ENCODE peak calls at places on chromosomes 6 and 20, in four cellular contexts. S is K562, T is GM12891, V is GM12878. N is an unnamed sample.

GRCh38 chr20:25397827-25398226 is 7.2 kb upstream of the ABHD12 start:
- DNase-seq in S (no peak), T (no peak), V (no peak), N (no peak)

GRCh38 chr20:4972506-4973251 is 28.6 kb downstream of the SLC23A2 start:
- DNase-seq in S (no peak), T (no peak), V (no peak), N (no peak)

GRCh38 chr6:19153270-19153980 is 683.7 kb upstream of the ID4 start:
- DNase-seq in S (no peak), T (no peak), V (no peak), N (no peak)

GRCh38 chr6:158175111-158175510 is 7.0 kb downstream of the GTF2H5 start:
- DNase-seq in S (no peak), T (no peak), V (no peak), N (no peak)

GRCh38 chr6:9795880-9796279 is 619.0 kb downstream of the TFAP2A start:
- DNase-seq in S (no peak), T (no peak), V (no peak), N (no peak)

GRCh38 chr20:34249291-34249690 is 8.1 kb downstream of the ASIP start:
- DNase-seq in S (no peak), T (no peak), V (peak), N (peak)

GRCh38 chr6:169332250-169332649 is 78.6 kb upstream of the THBS2 start:
- DNase-seq in S (no peak), T (no peak), V (no peak), N (no peak)

GRCh38 chr20:23918896-23919295 is 39.3 kb upstream of the CST5 start:
- DNase-seq in S (no peak), T (no peak), V (no peak), N (no peak)

GRCh38 chr20:18694071-18694470 is 106.2 kb downstream of the DTD1 start:
- DNase-seq in S (no peak), T (no peak), V (no peak), N (no peak)

GRCh38 chr6:44264154-44265002 is 973 bp downstream of the NFKBIE start:
- DNase-seq in S (no peak), T (no peak), V (no peak), N (peak)

GRCh38 chr6:7196019-7196402 is 88.2 kb downstream of the RREB1 start:
- DNase-seq in S (peak), T (no peak), V (no peak), N (no peak)

GRCh38 chr6:148611213-148611612 is 135.6 kb upstream of the UST start:
- DNase-seq in S (no peak), T (no peak), V (no peak), N (no peak)

GRCh38 chr6:130708338-130708737 is 118.9 kb upstream of the SMLR1 start:
- DNase-seq in S (no peak), T (no peak), V (no peak), N (no peak)

GRCh38 chr6:66849843-66850242 is 1142.8 kb upstream of the EYS start:
- DNase-seq in S (no peak), T (no peak), V (no peak), N (no peak)

GRCh38 chr20:47232518-47232917 is 124.0 kb downstream of the ZMYND8 start:
- DNase-seq in S (no peak), T (no peak), V (no peak), N (no peak)

GRCh38 chr6:119890470-119890869 is 540.9 kb upstream of the MAN1A1 start:
- DNase-seq in S (no peak), T (no peak), V (no peak), N (no peak)

GRCh38 chr20:3685341-3685740 is 3.5 kb upstream of the ADAM33 start:
- DNase-seq in S (no peak), T (no peak), V (no peak), N (no peak)

GRCh38 chr20:2314759-2315439 is 19.1 kb downstream of the TGM3 start:
- DNase-seq in S (peak), T (no peak), V (no peak), N (peak)

GRCh38 chr6:102553214-102553613 is 1159.7 kb downstream of the GRIK2 start:
- DNase-seq in S (no peak), T (no peak), V (no peak), N (no peak)

GRCh38 chr6:109458774-109459531 is 3.4 kb upstream of the MICAL1 start:
- DNase-seq in S (no peak), T (no peak), V (peak), N (peak)

GRCh38 chr20:14470977-14471642 is 133.7 kb upstream of the FLRT3 start:
- DNase-seq in S (no peak), T (no peak), V (no peak), N (no peak)

GRCh38 chr6:13300649-13301590 is 27.4 kb downstream of the TBC1D7 start:
- DNase-seq in S (no peak), T (no peak), V (no peak), N (no peak)

GRCh38 chr6:27582928-27583725 is 110.2 kb upstream of the ZNF184 start:
- DNase-seq in S (peak), T (no peak), V (no peak), N (peak)

GRCh38 chr6:25623874-25624273 is 28.1 kb upstream of the SCGN start:
- DNase-seq in S (no peak), T (no peak), V (no peak), N (no peak)

GRCh38 chr6:125255201-125255600 is 46.6 kb downstream of the HDDC2 start:
- DNase-seq in S (no peak), T (no peak), V (no peak), N (no peak)

GRCh38 chr6:18309046-18309445 is 44.7 kb upstream of the DEK start:
- DNase-seq in S (no peak), T (no peak), V (no peak), N (no peak)

GRCh38 chr6:151539506-151540268 is 45.9 kb downstream of the CCDC170 start:
- DNase-seq in S (no peak), T (no peak), V (no peak), N (no peak)

GRCh38 chr6:156379946-156380707 is 397.1 kb upstream of the ARID1B start:
- DNase-seq in S (no peak), T (no peak), V (no peak), N (no peak)

GRCh38 chr6:170190046-170190445 is 100.8 kb downstream of the DLL1 start:
- DNase-seq in S (no peak), T (no peak), V (no peak), N (no peak)

GRCh38 chr6:32460528-32460927 is 20.8 kb downstream of the HLA-DRA start:
- DNase-seq in S (no peak), T (no peak), V (no peak), N (no peak)

GRCh38 chr6:11296449-11297375 is 64.2 kb upstream of the NEDD9 start:
- DNase-seq in S (no peak), T (no peak), V (no peak), N (no peak)

GRCh38 chr6:102197211-102197610 is 803.7 kb downstream of the GRIK2 start:
- DNase-seq in S (no peak), T (no peak), V (no peak), N (no peak)

GRCh38 chr6:20629509-20629908 is 95.3 kb downstream of the CDKAL1 start:
- DNase-seq in S (no peak), T (no peak), V (no peak), N (no peak)

GRCh38 chr6:143164565-143165105 is 103.9 kb downstream of the AIG1 start:
- DNase-seq in S (no peak), T (no peak), V (no peak), N (no peak)

GRCh38 chr6:138765896-138766487 is 7.6 kb upstream of the CCDC28A start:
- DNase-seq in S (peak), T (no peak), V (no peak), N (no peak)

GRCh38 chr6:39137235-39137634 is 22.2 kb upstream of the SAYSD1 start:
- DNase-seq in S (peak), T (no peak), V (no peak), N (no peak)

GRCh38 chr20:43460172-43460829 is 2.6 kb downstream of the SRSF6 start:
- DNase-seq in S (no peak), T (no peak), V (no peak), N (no peak)

DNA sequence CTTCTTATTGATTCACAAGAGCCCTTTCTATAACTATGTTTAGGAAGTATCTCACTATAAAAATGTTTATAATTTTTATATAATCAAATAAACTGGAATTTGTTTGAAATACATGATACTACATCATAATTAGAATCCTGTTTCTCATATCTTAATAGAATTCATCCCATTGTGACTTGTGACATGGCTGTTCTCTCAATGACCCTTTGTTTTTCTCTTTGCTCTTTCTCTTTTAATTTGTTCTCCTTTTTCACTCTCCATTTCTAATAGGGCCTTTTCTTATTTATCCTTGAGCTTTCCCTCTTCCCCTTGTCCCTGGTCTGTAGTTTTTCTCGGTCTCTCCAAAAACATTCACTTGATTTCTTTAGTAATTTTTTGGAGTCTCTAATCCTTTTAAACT is 111.3 kb downstream of the ADGRB3 start:
- DNase-seq in S (no peak), T (no peak), V (no peak), N (no peak)
- TF ChIP-seq SPI1 in S (no peak), T (no peak), V (no peak), N (no peak)

DNA sequence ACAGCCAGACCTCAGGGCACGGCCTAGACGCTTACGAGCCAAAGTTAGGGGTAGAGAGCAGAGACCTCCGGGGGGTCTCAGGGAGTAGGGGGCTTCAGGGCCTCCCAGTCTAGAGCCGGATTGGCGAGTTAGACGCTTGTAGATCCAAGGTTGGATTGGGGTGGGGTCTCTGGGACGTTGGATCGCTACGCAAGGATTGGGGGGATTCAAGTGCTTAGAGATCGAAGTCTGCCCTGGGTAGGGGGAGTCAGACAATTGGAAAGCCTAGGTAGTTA is 402 bp downstream of the STX16 start:
- DNase-seq in S (no peak), T (no peak), V (no peak), N (no peak)
- TF ChIP-seq POLR2AphosphoS5 in S (no peak), T (no peak), V (peak), N (no peak)

GRCh38 chr6:105994522-105995402 is 91.4 kb upstream of the PRDM1 start:
- DNase-seq in S (no peak), T (no peak), V (no peak), N (peak)
- TF ChIP-seq SPI1 in S (no peak), T (no peak), V (peak), N (peak)

DNA sequence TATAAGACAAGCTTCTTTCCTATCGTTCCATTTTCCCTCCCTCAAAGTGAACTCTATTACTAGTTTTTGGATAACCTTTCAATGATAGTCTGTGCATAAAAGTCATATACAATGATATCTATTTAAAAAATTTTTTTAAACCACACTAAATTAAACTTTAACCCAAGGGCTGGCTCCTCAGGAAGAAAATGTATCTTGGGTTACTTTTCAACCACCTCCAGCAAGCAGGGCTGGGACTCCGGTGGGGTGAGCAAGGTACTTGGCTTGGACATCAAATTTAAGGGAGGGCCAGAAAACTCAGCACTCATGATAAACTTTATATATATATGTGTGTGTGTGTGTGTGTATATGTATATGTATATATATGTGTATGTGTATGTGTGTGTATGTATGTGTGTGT is 13.9 kb upstream of the PPP1R3G start:
- DNase-seq in S (no peak), T (no peak), V (no peak), N (no peak)
- TF ChIP-seq POLR2AphosphoS5 in S (no peak), T (no peak), V (no peak), N (no peak)

GRCh38 chr20:37271421-37271768 is 9.8 kb upstream of the GHRH start:
- DNase-seq in S (no peak), T (no peak), V (no peak), N (no peak)

GRCh38 chr20:37266940-37267683 is 5.5 kb upstream of the GHRH start:
- DNase-seq in S (no peak), T (no peak), V (no peak), N (no peak)

GRCh38 chr20:37273988-37274387 is 12.4 kb upstream of the GHRH start:
- DNase-seq in S (no peak), T (no peak), V (no peak), N (no peak)

GRCh38 chr20:37267684-37268313 is 6.2 kb upstream of the GHRH start:
- DNase-seq in S (no peak), T (no peak), V (no peak), N (no peak)

GRCh38 chr20:37270586-37271420 is 9.2 kb upstream of the GHRH start:
- DNase-seq in S (no peak), T (peak), V (peak), N (peak)
- TF ChIP-seq SPI1 in S (peak), T (peak), V (peak), N (peak)

DNA sequence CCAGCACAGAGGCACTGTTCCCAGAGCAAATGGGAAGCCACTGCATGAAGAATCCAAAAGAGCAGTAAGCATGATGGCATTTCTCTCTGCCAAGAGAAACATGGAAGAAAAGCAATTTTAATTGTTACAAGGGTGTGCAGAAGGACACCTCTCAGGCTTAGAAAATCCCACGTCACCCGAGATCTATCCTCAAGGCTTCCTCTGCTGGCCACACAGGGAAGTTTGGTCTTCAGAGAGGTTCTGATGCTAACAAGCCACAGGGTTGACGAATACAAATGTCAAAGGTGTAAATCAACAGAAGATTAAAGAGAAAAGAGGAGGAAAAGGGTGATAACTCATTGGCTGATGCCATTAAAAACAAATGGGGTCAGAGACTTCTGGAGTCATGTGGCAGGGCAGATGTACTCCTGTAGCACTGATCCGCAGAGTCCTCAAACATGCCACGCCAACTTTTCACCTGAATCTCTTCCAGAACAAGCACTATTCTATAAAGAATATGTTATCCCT is 33.6 kb upstream of the SPDEF start:
- DNase-seq in S (no peak), T (no peak), V (no peak), N (no peak)
- TF ChIP-seq POLR2AphosphoS5 in S (no peak), T (no peak), V (no peak), N (no peak)

GRCh38 chr6:22643780-22644179 is 74.4 kb downstream of the HDGFL1 start:
- DNase-seq in S (no peak), T (no peak), V (no peak), N (no peak)

GRCh38 chr6:22637781-22638180 is 68.4 kb downstream of the HDGFL1 start:
- DNase-seq in S (no peak), T (no peak), V (no peak), N (no peak)

GRCh38 chr6:22647671-22648070 is 78.3 kb downstream of the HDGFL1 start:
- DNase-seq in S (no peak), T (no peak), V (no peak), N (no peak)

GRCh38 chr6:22636450-22636849 is 67.1 kb downstream of the HDGFL1 start:
- DNase-seq in S (no peak), T (no peak), V (no peak), N (no peak)

DNA sequence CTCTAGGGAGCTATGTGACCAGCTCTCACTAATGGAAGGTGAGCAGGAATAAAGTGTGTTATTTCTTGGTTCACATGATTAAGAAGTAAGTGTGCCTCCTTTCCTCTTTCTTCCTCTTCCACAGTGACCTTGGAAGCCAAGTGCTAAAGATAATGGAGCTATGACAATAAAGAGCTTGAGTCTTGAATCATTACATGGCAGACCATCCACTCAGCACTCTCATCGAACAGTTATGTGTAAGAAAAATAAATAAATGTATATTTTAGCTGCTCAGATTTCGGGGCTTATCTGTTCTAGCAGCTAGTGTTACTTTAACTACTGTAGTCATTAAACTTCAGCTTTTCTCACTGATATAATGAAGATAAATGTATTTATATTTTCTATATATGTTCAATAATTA is 72.9 kb downstream of the HDGFL1 start:
- DNase-seq in S (no peak), T (no peak), V (no peak), N (no peak)
- TF ChIP-seq SPI1 in S (no peak), T (no peak), V (no peak), N (no peak)

GRCh38 chr20:50678213-50678898 is 13.0 kb downstream of the RIPOR3 start:
- DNase-seq in S (no peak), T (no peak), V (no peak), N (no peak)
- TF ChIP-seq POLR2AphosphoS5 in S (no peak), T (no peak), V (no peak), N (no peak)

DNA sequence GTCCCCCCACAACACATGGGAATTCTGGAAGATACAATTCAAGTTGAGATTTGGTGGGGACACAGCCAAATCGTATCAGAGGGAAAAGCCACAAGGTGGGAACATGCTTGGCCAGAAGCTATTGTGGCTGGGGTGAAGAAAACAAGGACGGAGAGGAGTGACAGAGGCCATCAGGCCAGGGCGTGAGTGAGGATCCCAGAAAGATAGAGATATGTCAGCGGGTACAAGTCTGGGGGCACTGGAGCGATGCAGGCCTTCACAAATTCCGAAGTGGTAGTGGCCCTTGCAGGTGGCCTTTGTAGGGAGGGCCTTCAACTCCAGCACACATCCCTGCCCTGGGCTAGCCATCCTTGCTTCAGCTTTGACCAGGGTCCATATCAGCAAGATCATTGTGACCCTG is 159.1 kb downstream of the BCAS1 start:
- DNase-seq in S (no peak), T (no peak), V (no peak), N (no peak)
- TF ChIP-seq SPI1 in S (no peak), T (no peak), V (no peak), N (no peak)